ENCODE peak calls at places on chromosomes 1 and 21, in six cellular contexts. J, D, R, Z, M and F are unnamed samples.

GRCh38 chr1:31981976-31982375 is 31.7 kb upstream of the KHDRBS1 start:
- ATAC-seq in J (peak), Z (no peak), M (no peak), D (no peak), R (no peak), F (no peak)

GRCh38 chr21:45869121-45870007 is 112.2 kb upstream of the COL6A1 start:
- ATAC-seq in J (no peak), R (no peak), M (no peak), Z (no peak), D (no peak), F (no peak)

GRCh38 chr1:21302747-21303715 is 12.8 kb upstream of the ECE1 start:
- ATAC-seq in Z (peak), M (no peak), J (no peak), R (no peak), D (peak), F (peak)

GRCh38 chr1:215567491-215568286 is 585 bp downstream of the KCTD3 start:
- ATAC-seq in Z (peak), R (peak), J (peak), M (peak), D (peak), F (peak)

GRCh38 chr1:110035236-110035752 is 870 bp downstream of the STRIP1 start:
- ATAC-seq in M (no peak), J (no peak), Z (peak), R (peak), D (no peak), F (no peak)

GRCh38 chr1:42005530-42005929 is 86.8 kb upstream of the HIVEP3 start:
- ATAC-seq in D (no peak), R (no peak), Z (no peak), J (no peak), M (no peak), F (no peak)

GRCh38 chr1:66402194-66402593 is 131.8 kb upstream of the SGIP1 start:
- ATAC-seq in D (peak), Z (peak), M (peak), R (no peak), J (no peak), F (peak)

GRCh38 chr21:31901342-31901741 is 28.5 kb downstream of the HUNK start:
- ATAC-seq in D (no peak), R (no peak), Z (no peak), M (no peak), J (no peak), F (no peak)

GRCh38 chr1:236998571-236998970 is 5.7 kb downstream of the MT1HL1 start:
- ATAC-seq in D (peak), Z (no peak), J (no peak), M (no peak), R (peak), F (no peak)

GRCh38 chr1:223203011-223203410 is 60.0 kb upstream of the TLR5 start:
- ATAC-seq in Z (no peak), M (peak), J (no peak), D (no peak), R (no peak), F (no peak)

GRCh38 chr1:111720274-111720976 is 18.8 kb downstream of the INKA2 start:
- ATAC-seq in M (peak), Z (peak), J (no peak), D (peak), R (peak), F (peak)

GRCh38 chr1:239293350-239294111 is 92.8 kb upstream of the CHRM3 start:
- ATAC-seq in D (no peak), Z (no peak), M (no peak), R (no peak), J (no peak), F (no peak)

GRCh38 chr1:19988269-19989006 is 9.0 kb upstream of the PLA2G2A start:
- ATAC-seq in J (no peak), M (no peak), R (no peak), Z (no peak), D (no peak), F (no peak)

GRCh38 chr1:11031624-11032262 is 15.3 kb downstream of the MASP2 start:
- ATAC-seq in M (no peak), Z (no peak), D (no peak), R (no peak), J (no peak), F (no peak)

GRCh38 chr21:29208666-29209059 is 78.2 kb downstream of the MAP3K7CL start:
- ATAC-seq in J (no peak), D (no peak), R (no peak), Z (peak), M (no peak), F (peak)

GRCh38 chr1:227453962-227454361 is 109.4 kb upstream of the ZNF678 start:
- ATAC-seq in R (no peak), J (no peak), Z (no peak), D (no peak), M (no peak), F (no peak)

GRCh38 chr1:56901720-56902119 is 47.1 kb downstream of the C8A start:
- ATAC-seq in J (no peak), Z (peak), M (peak), D (no peak), R (no peak), F (no peak)

GRCh38 chr1:245764040-245764439 is 609.3 kb downstream of the KIF26B start:
- ATAC-seq in R (no peak), D (no peak), M (no peak), J (no peak), Z (no peak), F (no peak)

GRCh38 chr1:8524637-8525157 is 206.8 kb downstream of the SLC45A1 start:
- ATAC-seq in R (no peak), D (no peak), J (no peak), M (no peak), Z (no peak), F (no peak)

GRCh38 chr1:8520483-8520966 is 202.6 kb downstream of the SLC45A1 start:
- ATAC-seq in D (no peak), J (peak), Z (no peak), R (peak), M (no peak), F (no peak)

GRCh38 chr1:8529901-8530300 is 212.0 kb downstream of the SLC45A1 start:
- ATAC-seq in J (no peak), M (no peak), Z (no peak), R (no peak), D (no peak), F (no peak)

GRCh38 chr1:8523641-8524206 is 205.8 kb downstream of the SLC45A1 start:
- ATAC-seq in M (no peak), J (no peak), R (no peak), Z (no peak), D (no peak), F (no peak)

DNA sequence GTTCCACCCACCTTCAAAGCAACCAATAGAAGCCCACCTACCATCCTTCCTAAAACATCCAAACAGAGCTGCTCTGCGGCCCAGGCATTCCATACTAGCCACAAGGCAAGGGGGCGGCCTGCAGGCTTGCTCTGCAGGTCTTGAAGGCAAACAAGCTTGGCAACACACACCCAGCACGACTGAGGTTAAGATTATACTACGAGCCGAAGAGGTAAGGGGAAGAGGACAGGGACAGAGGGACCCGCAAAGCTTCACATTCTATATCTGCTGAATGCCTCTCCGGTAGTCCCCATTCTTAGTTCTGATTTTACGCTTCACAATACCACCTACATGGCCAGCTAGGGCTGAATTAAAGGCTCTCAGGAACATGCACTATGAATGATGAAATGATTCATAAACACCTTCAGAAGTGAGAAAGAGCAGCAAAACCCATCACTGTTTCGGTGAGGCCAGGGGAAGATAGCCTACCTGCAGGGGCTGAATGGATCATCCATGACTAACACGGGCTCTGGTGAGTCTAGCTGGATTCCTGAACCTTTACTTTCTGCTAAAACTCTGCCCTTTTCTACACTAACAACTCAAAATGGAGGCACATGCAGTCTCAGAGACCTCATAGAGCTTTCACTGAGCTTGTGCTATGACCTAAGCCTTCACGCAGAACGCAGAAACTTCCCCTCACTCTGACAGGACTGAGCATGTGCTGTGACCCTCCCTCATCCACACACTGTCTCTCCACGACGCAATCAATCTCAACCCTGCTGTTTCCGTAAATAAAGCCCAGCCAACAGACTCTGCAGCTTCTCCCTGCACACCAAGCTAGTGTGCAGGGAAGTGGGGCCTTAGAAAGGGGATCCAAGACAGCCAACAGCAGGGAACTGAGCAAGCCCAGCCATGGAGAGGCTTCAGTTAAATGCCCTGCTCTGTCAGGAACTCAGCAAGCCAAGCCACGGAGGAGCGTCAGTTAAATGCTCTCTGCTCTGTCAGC is 207.7 kb downstream of the SLC45A1 start:
- ATAC-seq in R (peak), M (peak), Z (peak), D (peak), J (peak), F (peak)
- H3K4me3 ChIP-seq in R (peak), M (peak), Z (peak), D (peak), J (peak), F (peak)

GRCh38 chr1:85602536-85602935 is 22.0 kb downstream of the CCN1 start:
- ATAC-seq in J (no peak), R (peak), D (no peak), M (no peak), Z (no peak), F (no peak)
- H3K27ac ChIP-seq in J (no peak), R (no peak), D (no peak), M (no peak), Z (no peak), F (no peak)

DNA sequence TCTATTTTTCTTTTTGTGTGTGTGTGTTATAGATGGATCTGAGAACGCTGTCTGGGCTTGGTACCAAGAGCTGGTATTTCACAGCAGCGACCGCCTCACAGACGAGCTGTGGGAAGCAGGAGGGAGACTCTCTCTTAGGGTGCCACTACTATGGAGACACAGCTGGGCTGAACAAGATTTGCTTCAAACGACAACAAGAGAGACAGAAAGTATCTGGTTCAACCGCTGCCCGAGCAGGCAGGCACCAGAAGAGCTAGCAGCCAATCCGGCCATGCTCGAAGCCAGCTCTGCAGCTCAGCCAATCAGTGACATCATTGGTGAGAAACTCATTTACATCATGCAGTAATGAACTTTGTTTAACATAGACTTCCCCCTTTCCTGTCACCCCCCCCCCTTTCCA is 341.3 kb downstream of the USP25 start:
- ATAC-seq in J (no peak), D (no peak), R (no peak), Z (no peak), M (no peak), F (peak)
- H3K4me3 ChIP-seq in J (no peak), D (no peak), R (no peak), Z (no peak), M (peak), F (peak)

GRCh38 chr1:33256701-33257387 is 552 bp downstream of the ZNF362 start:
- ATAC-seq in D (no peak), J (peak), Z (peak), R (peak), M (peak), F (peak)
- H3K27ac ChIP-seq in D (peak), J (peak), Z (peak), R (no peak), M (peak), F (peak)

DNA sequence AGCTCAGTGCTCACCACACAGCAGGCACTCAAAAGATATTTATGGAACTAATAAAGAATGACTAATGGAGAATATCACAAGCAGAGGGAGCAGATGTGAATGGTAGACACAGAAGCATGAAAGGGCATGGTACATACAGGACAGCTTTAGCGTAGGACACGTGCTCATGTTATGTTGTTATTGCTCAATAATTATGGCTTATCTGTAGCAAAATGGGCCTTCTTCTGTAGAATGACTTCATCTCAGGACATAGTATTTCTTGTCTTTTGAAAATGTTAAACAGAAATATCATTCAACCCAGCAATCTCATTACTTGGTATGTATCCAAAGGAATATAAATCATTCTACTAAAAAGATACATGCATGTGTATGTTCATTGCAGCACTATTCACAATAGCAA is 58.9 kb upstream of the EXO1 start:
- ATAC-seq in R (no peak), M (no peak), Z (no peak), D (no peak), J (no peak), F (no peak)
- H3K4me3 ChIP-seq in R (no peak), M (no peak), Z (no peak), D (no peak), J (no peak), F (no peak)

DNA sequence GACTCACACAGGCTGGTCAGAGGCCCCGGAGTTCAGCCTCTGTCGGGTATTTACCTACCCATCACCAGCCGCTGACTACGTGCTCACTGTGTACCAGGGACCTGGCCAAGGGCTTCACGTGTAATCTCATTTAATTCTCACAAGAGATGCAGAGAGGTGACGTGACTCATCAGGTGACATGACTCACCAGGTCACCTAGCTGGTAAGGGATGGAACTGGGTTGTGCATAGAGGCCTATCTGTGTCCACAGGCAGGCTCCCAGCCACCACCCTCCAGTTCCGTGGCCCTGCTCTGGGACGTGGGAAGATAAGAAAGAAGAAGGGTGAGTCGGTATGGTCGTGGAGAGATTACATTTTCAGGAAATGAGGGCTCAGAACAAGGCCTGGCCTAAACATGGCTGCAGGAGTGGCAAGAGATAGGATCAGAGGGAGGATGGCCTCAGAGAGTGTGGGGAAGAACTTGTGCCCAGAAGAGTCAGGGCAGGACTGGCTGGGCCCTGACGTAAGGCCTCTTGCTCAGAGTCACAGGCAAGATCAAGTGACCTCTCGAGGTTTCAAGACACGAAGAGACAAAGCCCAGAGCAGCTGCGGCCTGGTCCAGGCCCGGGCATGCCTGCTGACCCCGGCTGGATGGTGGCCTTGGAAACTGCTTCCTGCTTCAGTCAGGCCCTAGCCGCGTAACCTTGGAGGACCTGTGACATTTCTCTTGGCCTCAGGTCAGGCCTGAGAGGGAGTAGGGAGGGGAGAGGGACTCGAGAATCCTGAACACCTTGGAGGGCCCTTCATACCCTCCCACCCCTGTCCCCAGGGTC is 52.7 kb upstream of the WASF2 start:
- ATAC-seq in J (no peak), M (peak), R (peak), Z (peak), D (peak), F (peak)
- H3K27ac ChIP-seq in J (no peak), M (peak), R (peak), Z (peak), D (peak), F (peak)

DNA sequence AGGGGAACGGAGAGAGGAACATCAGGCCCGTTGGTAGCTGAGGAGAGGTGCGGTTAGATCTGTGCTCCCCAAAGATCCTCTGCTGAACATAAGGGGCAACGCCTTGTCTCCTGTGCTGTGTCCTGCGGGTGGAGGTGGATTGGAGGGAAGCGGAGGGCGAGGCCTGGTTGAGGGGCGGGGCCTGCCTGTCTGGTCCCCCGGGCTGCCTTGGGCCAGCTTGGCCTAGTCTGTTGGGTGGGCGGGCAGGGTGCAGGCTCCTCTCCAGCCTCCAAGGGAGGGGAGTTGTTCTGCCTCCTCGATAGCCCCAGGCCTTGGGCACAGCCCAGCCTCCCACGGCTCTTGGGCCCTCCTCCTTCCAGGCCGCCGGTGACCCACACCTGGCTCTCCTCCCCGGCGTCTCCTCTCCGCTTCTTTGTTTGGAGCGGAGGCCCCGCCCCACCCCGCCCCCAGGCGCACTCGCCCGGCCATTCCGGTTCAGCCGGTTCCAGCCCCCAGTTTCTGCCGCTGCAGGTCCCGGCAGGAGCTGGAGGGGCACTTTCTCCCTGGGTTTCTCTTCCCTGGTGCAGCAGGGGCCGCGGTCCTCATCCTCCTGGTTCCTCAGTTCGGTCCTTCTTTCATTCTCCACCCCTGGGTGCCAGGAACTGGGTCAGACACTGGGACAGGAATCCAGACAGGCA is 19.4 kb downstream of the PTPRF start:
- ATAC-seq in R (peak), Z (peak), M (peak), J (no peak), D (no peak), F (peak)
- H3K4me3 ChIP-seq in R (peak), Z (no peak), M (peak), J (no peak), D (peak), F (no peak)

DNA sequence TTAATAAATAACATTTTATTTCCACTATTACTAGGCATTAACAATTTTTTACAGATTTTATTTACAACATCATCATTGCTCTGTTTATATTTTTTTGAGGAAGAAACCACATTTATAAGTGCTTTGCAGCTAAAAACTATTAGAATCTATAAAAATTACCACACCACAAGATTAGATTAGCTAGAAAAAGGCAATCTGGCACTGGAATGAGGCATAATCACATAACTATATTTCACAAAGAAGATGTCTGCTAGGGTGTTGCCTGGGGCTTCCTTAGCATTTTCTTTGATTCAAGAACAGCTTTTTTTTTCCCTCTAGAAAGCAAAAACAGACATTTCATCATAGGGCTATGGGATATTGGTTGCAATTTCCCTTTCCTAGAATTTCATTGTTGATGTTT is 2169.2 kb downstream of the MRPL39 start:
- ATAC-seq in Z (no peak), D (no peak), R (no peak), J (no peak), M (no peak), F (no peak)
- H3K27ac ChIP-seq in Z (no peak), D (no peak), R (no peak), J (no peak), M (no peak), F (no peak)

GRCh38 chr1:103516283-103516682 is 9.2 kb upstream of the RNPC3 start:
- ATAC-seq in R (no peak), M (no peak), Z (no peak), D (no peak), J (no peak), F (no peak)
- H3K4me3 ChIP-seq in R (no peak), M (no peak), Z (no peak), D (no peak), J (no peak), F (no peak)

GRCh38 chr21:44003307-44003966 is 8.7 kb upstream of the TRAPPC10 start:
- ATAC-seq in J (no peak), R (no peak), Z (no peak), M (no peak), D (no peak), F (no peak)

GRCh38 chr21:44005071-44005470 is 7.0 kb upstream of the TRAPPC10 start:
- ATAC-seq in M (no peak), D (no peak), R (no peak), J (no peak), Z (no peak), F (no peak)

GRCh38 chr21:44005593-44005992 is 6.5 kb upstream of the TRAPPC10 start:
- ATAC-seq in M (peak), D (no peak), J (no peak), Z (peak), R (no peak), F (no peak)

GRCh38 chr21:44006017-44006624 is 6.0 kb upstream of the TRAPPC10 start:
- ATAC-seq in R (peak), Z (peak), J (no peak), D (peak), M (peak), F (peak)

GRCh38 chr21:44006656-44007055 is 5.5 kb upstream of the TRAPPC10 start:
- ATAC-seq in R (no peak), Z (peak), D (peak), M (no peak), J (no peak), F (no peak)
- H3K27ac ChIP-seq in R (no peak), Z (no peak), D (peak), M (peak), J (no peak), F (peak)